ENCODE peak calls at places on chromosome 1, in ten cellular contexts. F is endodermal cell, N is upper lobe of right lung, X is ovary, Y is tibial nerve, D is heart left ventricle, O is uterus, J is IMR-90, U is K562, I is A549. P is an unnamed sample.
A peak's percentile ranks its signal among the peaks of the same experiment; 100 is the strongest.

GRCh38 chr1:89698020-89698560 is 65.2 kb downstream of the LRRC8C start:
- DNase-seq in U (no peak), Y (no peak), I (no peak), O (no peak), J (no peak), F (no peak), D (no peak), X (no peak), N (no peak), P (no peak)

GRCh38 chr1:8423702-8424538 is 106.0 kb downstream of the SLC45A1 start:
- DNase-seq in N (peak; percentile 74), X (peak; percentile 68), J (peak; percentile 65), Y (no peak), D (peak; percentile 73), F (peak; percentile 92), U (peak; percentile 78), O (peak; percentile 61), I (peak; percentile 36), P (peak; percentile 51)

GRCh38 chr1:110829955-110830553 is 42.9 kb upstream of the CD53 start:
- DNase-seq in I (peak; percentile 3), Y (no peak), X (no peak), D (no peak), F (peak; percentile 67), J (peak; percentile 17), U (peak; percentile 62), O (no peak), N (no peak), P (no peak)

GRCh38 chr1:86998727-86999126 is 84.3 kb downstream of the HS2ST1 start:
- DNase-seq in F (no peak), Y (no peak), N (no peak), X (no peak), I (no peak), O (no peak), D (no peak), J (no peak), U (no peak), P (no peak)

GRCh38 chr1:13583592-13583963 is at the start of gene PDPN:
- DNase-seq in X (peak; percentile 91), O (peak; percentile 77), N (peak; percentile 70), I (no peak), U (no peak), D (peak; percentile 57), Y (no peak), J (no peak), F (peak; percentile 94), P (no peak)

GRCh38 chr1:64082459-64082858 is 121.0 kb upstream of the UBE2U start:
- DNase-seq in O (no peak), I (no peak), X (no peak), J (peak; percentile 61), D (no peak), Y (no peak), F (no peak), N (no peak), U (no peak), P (no peak)

GRCh38 chr1:37031871-37032270 is 2.4 kb downstream of the GRIK3 start:
- DNase-seq in I (no peak), O (no peak), U (no peak), N (no peak), D (no peak), F (no peak), Y (no peak), J (no peak), X (no peak), P (no peak)

GRCh38 chr1:183043872-183044859 is 20.9 kb downstream of the LAMC1 start:
- DNase-seq in J (peak; percentile 94), X (no peak), N (no peak), I (no peak), D (no peak), F (no peak), U (no peak), Y (no peak), O (no peak), P (no peak)

GRCh38 chr1:223033658-223034057 is 109.4 kb downstream of the TLR5 start:
- DNase-seq in U (no peak), N (no peak), X (no peak), O (no peak), I (no peak), F (no peak), J (no peak), Y (no peak), D (no peak), P (no peak)

GRCh38 chr1:6734579-6735397 is 33.2 kb upstream of the DNAJC11 start:
- DNase-seq in F (no peak), Y (no peak), N (no peak), O (no peak), I (no peak), U (no peak), D (no peak), X (no peak), J (peak; percentile 11), P (no peak)

GRCh38 chr1:171366816-171367215 is 52.8 kb downstream of the FMO4 start:
- DNase-seq in X (no peak), D (no peak), Y (no peak), I (no peak), F (no peak), N (no peak), O (no peak), U (no peak), J (no peak), P (no peak)

DNA sequence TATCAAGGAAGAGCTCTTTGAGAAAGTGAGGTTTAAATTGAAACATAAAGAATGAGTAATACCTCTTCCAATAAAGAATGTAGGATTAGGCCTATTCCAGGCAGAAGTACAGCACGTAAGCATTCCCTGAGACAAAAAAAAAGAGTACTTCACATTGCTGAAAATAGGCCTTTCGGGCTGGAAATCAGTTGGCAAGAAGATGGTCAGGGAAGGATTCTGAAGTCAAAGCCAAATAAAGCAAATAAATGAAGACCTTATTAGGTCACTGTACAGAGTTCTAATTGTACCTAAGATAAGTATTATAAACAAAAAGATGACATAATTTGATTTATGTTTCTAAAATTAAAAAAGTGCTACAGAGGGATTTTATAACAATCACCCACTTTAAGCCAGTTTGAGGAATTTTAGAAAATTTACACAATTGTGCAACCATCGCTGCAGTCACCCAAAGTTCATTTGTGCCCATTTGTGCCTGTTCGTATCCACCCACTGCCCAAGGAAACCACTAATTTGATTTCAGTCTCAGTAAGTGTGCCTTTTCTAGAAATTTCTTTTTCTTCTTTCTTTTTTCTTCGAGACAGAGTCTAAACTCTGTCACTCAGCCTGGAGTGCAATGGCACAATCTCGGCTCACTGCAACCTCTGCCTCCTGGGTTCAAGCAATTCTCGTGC is 58.6 kb downstream of the FMO4 start:
- DNase-seq in N (no peak), I (no peak), J (no peak), F (no peak), O (no peak), X (no peak), U (no peak), D (no peak), Y (no peak), P (no peak)
- H3K4me3 ChIP-seq in N (no peak overlapping the region), I (no peak overlapping the region), J (no peak overlapping the region), F (peak overlapping the region; percentile 18), O (no peak overlapping the region), X (no peak overlapping the region), U (no peak overlapping the region), D (no peak overlapping the region), Y (no peak overlapping the region), P (no peak overlapping the region)

DNA sequence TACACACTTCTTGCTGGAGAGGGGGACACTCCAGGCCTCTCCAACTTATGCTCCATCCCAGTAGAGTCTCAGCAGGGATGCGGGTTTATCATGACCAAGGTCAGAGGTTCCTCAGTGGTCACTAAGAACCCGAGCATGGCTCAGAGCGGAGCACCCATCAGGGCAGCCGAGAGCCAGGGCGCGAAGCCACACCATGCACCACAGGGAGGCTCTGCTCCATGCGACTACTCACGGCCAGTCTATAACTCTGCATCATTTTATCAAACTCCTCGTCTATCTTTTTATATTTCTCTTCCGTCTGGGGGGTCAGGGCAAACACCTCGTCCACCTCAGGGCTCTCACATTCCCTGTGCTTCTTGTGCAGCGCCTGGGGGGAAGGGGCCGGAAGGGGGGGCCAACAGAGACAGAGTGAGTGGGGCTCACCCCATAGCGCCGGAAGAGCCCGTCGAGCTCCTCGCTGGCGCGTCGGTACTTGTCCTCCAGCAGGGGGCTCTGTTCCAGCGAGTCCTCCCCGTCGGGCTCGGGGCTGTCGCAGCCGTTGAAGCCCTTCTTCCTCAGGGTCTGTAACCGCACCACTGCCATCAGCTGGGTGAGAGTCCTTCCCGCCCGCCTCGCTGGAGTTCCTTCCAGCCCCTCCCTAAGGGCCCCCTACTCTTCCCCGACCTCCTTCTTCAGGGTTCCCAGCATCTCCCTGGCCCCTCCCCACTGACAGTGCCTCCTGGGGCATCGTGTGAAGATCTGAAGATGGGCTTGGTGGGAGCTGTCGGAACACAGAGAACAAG is 20.0 kb downstream of the MEF2D start:
- DNase-seq in D (peak; percentile 71), X (peak; percentile 64), F (peak; percentile 93), U (peak; percentile 78), N (peak; percentile 80), J (peak; percentile 50), O (peak; percentile 67), Y (no peak), I (peak; percentile 83), P (no peak)
- H3K27ac ChIP-seq in D (peak overlapping the region; percentile 59), X (no peak overlapping the region), F (no peak overlapping the region), U (no peak overlapping the region), N (no peak overlapping the region), J (no peak overlapping the region), O (peak overlapping the region; percentile 92), Y (peak overlapping the region; percentile 48), I (peak overlapping the region; percentile 42), P (no peak overlapping the region)

GRCh38 chr1:210359255-210359654 is 30.6 kb downstream of the HHAT start:
- DNase-seq in O (no peak), F (no peak), J (no peak), U (no peak), N (no peak), Y (no peak), D (no peak), I (no peak), X (no peak), P (no peak)

GRCh38 chr1:210361665-210362064 is 33.0 kb downstream of the HHAT start:
- DNase-seq in U (no peak), N (no peak), I (no peak), D (no peak), Y (no peak), F (peak; percentile 43), X (no peak), J (no peak), O (no peak), P (no peak)

GRCh38 chr1:210363119-210363518 is 34.4 kb downstream of the HHAT start:
- DNase-seq in D (peak; percentile 40), F (peak; percentile 37), N (no peak), I (no peak), J (no peak), O (no peak), X (peak; percentile 38), U (no peak), Y (no peak), P (no peak)

GRCh38 chr1:210362526-210362925 is 33.8 kb downstream of the HHAT start:
- DNase-seq in X (peak; percentile 40), N (no peak), U (no peak), D (peak; percentile 35), F (peak; percentile 5), Y (no peak), O (no peak), I (no peak), J (peak; percentile 61), P (no peak)

GRCh38 chr1:210360852-210361477 is 32.3 kb downstream of the HHAT start:
- DNase-seq in X (no peak), F (peak; percentile 58), U (peak; percentile 24), I (peak; percentile 71), Y (no peak), N (no peak), O (no peak), D (no peak), J (peak; percentile 74), P (peak; percentile 43)
- TF ChIP-seq CTCF in X (peak; percentile 45), F (peak; percentile 83), U (peak; percentile 55), I (peak; percentile 74), Y (peak; percentile 68), N (peak; percentile 67), O (peak; percentile 49), D (peak; percentile 71), J (peak; percentile 85), P (peak; percentile 77)

GRCh38 chr1:38818706-38819439 is 40.7 kb downstream of the RRAGC start:
- DNase-seq in N (no peak), X (no peak), U (no peak), J (no peak), D (no peak), I (no peak), O (no peak), Y (no peak), F (peak; percentile 67), P (no peak)
- H3K4me3 ChIP-seq in N (peak overlapping the region; percentile 36), X (no peak overlapping the region), U (peak overlapping the region; percentile 23), J (no peak overlapping the region), D (no peak overlapping the region), I (peak overlapping the region; percentile 45), O (no peak overlapping the region), Y (no peak overlapping the region), F (peak overlapping the region; percentile 80), P (peak overlapping the region; percentile 28)